ENCODE peak calls at places on chromosomes 6 and 20, in four cellular contexts. One of them, this sample, is unnamed.

GRCh38 chr6:154980273-154981070 is 14.6 kb upstream of the TIAM2 start:
- DNase-seq in NCI-H460: no peak
- DNase-seq in stimulated activated CD8-positive, alpha-beta memory T cell treated with anti-CD3 and anti-CD28 coated beads, Interleukin-2, amount 100 ng/mL, for 1 hour: no peak
- DNase-seq in T1000: no peak
- DNase-seq in this sample: no peak

GRCh38 chr6:170201361-170201760 is 89.5 kb downstream of the DLL1 start:
- DNase-seq in stimulated activated CD8-positive, alpha-beta memory T cell treated with anti-CD3 and anti-CD28 coated beads, Interleukin-2, amount 100 ng/mL, for 1 hour: no peak
- DNase-seq in T1000: no peak
- DNase-seq in NCI-H460: no peak
- DNase-seq in this sample: no peak

GRCh38 chr6:134317471-134318131 is at the start of gene SGK1:
- DNase-seq in T1000: no peak
- DNase-seq in stimulated activated CD8-positive, alpha-beta memory T cell treated with anti-CD3 and anti-CD28 coated beads, Interleukin-2, amount 100 ng/mL, for 1 hour: no peak
- DNase-seq in NCI-H460: no peak
- DNase-seq in this sample: no peak

GRCh38 chr6:133456439-133456838 is 215.3 kb downstream of the EYA4 start:
- DNase-seq in stimulated activated CD8-positive, alpha-beta memory T cell treated with anti-CD3 and anti-CD28 coated beads, Interleukin-2, amount 100 ng/mL, for 1 hour: no peak
- DNase-seq in T1000: no peak
- DNase-seq in NCI-H460: no peak
- DNase-seq in this sample: no peak

GRCh38 chr6:157756708-157757429 is 66.2 kb upstream of the SNX9 start:
- DNase-seq in stimulated activated CD8-positive, alpha-beta memory T cell treated with anti-CD3 and anti-CD28 coated beads, Interleukin-2, amount 100 ng/mL, for 1 hour: peak; percentile 63
- DNase-seq in NCI-H460: peak; percentile 79
- DNase-seq in T1000: peak; percentile 79
- DNase-seq in this sample: peak; percentile 94

GRCh38 chr6:17311595-17312311 is 30.6 kb downstream of the RBM24 start:
- DNase-seq in T1000: no peak
- DNase-seq in stimulated activated CD8-positive, alpha-beta memory T cell treated with anti-CD3 and anti-CD28 coated beads, Interleukin-2, amount 100 ng/mL, for 1 hour: no peak
- DNase-seq in NCI-H460: peak; percentile 81
- DNase-seq in this sample: no peak

GRCh38 chr20:44642203-44643153 is 9.0 kb downstream of the ADA start:
- DNase-seq in stimulated activated CD8-positive, alpha-beta memory T cell treated with anti-CD3 and anti-CD28 coated beads, Interleukin-2, amount 100 ng/mL, for 1 hour: no peak
- DNase-seq in T1000: peak; percentile 60
- DNase-seq in NCI-H460: no peak
- DNase-seq in this sample: peak; percentile 79

GRCh38 chr20:19113343-19113930 is 99.0 kb upstream of the SLC24A3 start:
- DNase-seq in T1000: no peak
- DNase-seq in NCI-H460: no peak
- DNase-seq in stimulated activated CD8-positive, alpha-beta memory T cell treated with anti-CD3 and anti-CD28 coated beads, Interleukin-2, amount 100 ng/mL, for 1 hour: no peak
- DNase-seq in this sample: no peak

GRCh38 chr6:169082093-169082492 is 171.6 kb downstream of the THBS2 start:
- DNase-seq in NCI-H460: no peak
- DNase-seq in T1000: no peak
- DNase-seq in stimulated activated CD8-positive, alpha-beta memory T cell treated with anti-CD3 and anti-CD28 coated beads, Interleukin-2, amount 100 ng/mL, for 1 hour: no peak
- DNase-seq in this sample: no peak

GRCh38 chr20:24620937-24621519 is 151.6 kb downstream of the SYNDIG1 start:
- DNase-seq in T1000: no peak
- DNase-seq in NCI-H460: no peak
- DNase-seq in stimulated activated CD8-positive, alpha-beta memory T cell treated with anti-CD3 and anti-CD28 coated beads, Interleukin-2, amount 100 ng/mL, for 1 hour: no peak
- DNase-seq in this sample: no peak

GRCh38 chr6:20572940-20573339 is 38.7 kb downstream of the CDKAL1 start:
- DNase-seq in NCI-H460: no peak
- DNase-seq in stimulated activated CD8-positive, alpha-beta memory T cell treated with anti-CD3 and anti-CD28 coated beads, Interleukin-2, amount 100 ng/mL, for 1 hour: no peak
- DNase-seq in T1000: no peak
- DNase-seq in this sample: no peak

GRCh38 chr20:45993197-45993951 is 15.3 kb upstream of the MMP9 start:
- DNase-seq in NCI-H460: no peak
- DNase-seq in stimulated activated CD8-positive, alpha-beta memory T cell treated with anti-CD3 and anti-CD28 coated beads, Interleukin-2, amount 100 ng/mL, for 1 hour: no peak
- DNase-seq in T1000: peak; percentile 66
- DNase-seq in this sample: no peak

GRCh38 chr20:9040874-9041524 is 27.9 kb upstream of the PLCB4 start:
- DNase-seq in stimulated activated CD8-positive, alpha-beta memory T cell treated with anti-CD3 and anti-CD28 coated beads, Interleukin-2, amount 100 ng/mL, for 1 hour: no peak
- DNase-seq in NCI-H460: no peak
- DNase-seq in T1000: no peak
- DNase-seq in this sample: no peak

GRCh38 chr6:35787266-35788218 is 6.7 kb downstream of the CLPSL1 start:
- DNase-seq in stimulated activated CD8-positive, alpha-beta memory T cell treated with anti-CD3 and anti-CD28 coated beads, Interleukin-2, amount 100 ng/mL, for 1 hour: no peak
- DNase-seq in T1000: no peak
- DNase-seq in NCI-H460: no peak
- DNase-seq in this sample: no peak

GRCh38 chr6:144423167-144423566 is 138.0 kb downstream of the UTRN start:
- DNase-seq in NCI-H460: no peak
- DNase-seq in stimulated activated CD8-positive, alpha-beta memory T cell treated with anti-CD3 and anti-CD28 coated beads, Interleukin-2, amount 100 ng/mL, for 1 hour: no peak
- DNase-seq in T1000: no peak
- DNase-seq in this sample: no peak

GRCh38 chr20:60467771-60468170 is 509.5 kb downstream of the CDH26 start:
- DNase-seq in stimulated activated CD8-positive, alpha-beta memory T cell treated with anti-CD3 and anti-CD28 coated beads, Interleukin-2, amount 100 ng/mL, for 1 hour: no peak
- DNase-seq in NCI-H460: no peak
- DNase-seq in T1000: no peak
- DNase-seq in this sample: no peak

GRCh38 chr6:149271348-149272340 is 45.9 kb upstream of the TAB2 start:
- DNase-seq in T1000: no peak
- DNase-seq in stimulated activated CD8-positive, alpha-beta memory T cell treated with anti-CD3 and anti-CD28 coated beads, Interleukin-2, amount 100 ng/mL, for 1 hour: peak; percentile 60
- DNase-seq in NCI-H460: no peak
- DNase-seq in this sample: no peak